ENCODE peak calls at places on chromosomes 6 and 20, in nine cellular contexts. One of them, this sample, is unnamed. For H3K4me1, the result is how much of the 10 kb centered on the place peaks cover.

GRCh38 chr6:109491207-109491938 is 8.4 kb upstream of the ZBTB24 start:
- DNase-seq in uterus: no peak
- DNase-seq in hepatocyte: peak
- DNase-seq in osteoblast: no peak
- DNase-seq in HCT116: no peak
- DNase-seq in psoas muscle: no peak
- DNase-seq in H9: no peak
- DNase-seq in neuronal stem cell: no peak
- DNase-seq in IMR-90: peak
- DNase-seq in this sample: no peak

GRCh38 chr6:33949111-33949510 is 145.3 kb upstream of the MLN start:
- DNase-seq in uterus: no peak
- DNase-seq in hepatocyte: no peak
- DNase-seq in osteoblast: no peak
- DNase-seq in HCT116: no peak
- DNase-seq in psoas muscle: no peak
- DNase-seq in H9: no peak
- DNase-seq in neuronal stem cell: no peak
- DNase-seq in IMR-90: no peak
- DNase-seq in this sample: no peak

GRCh38 chr6:36384095-36384494 is 3.4 kb downstream of the ETV7 start:
- DNase-seq in uterus: no peak
- DNase-seq in hepatocyte: no peak
- DNase-seq in osteoblast: no peak
- DNase-seq in HCT116: no peak
- DNase-seq in psoas muscle: no peak
- DNase-seq in H9: no peak
- DNase-seq in neuronal stem cell: no peak
- DNase-seq in IMR-90: no peak
- DNase-seq in this sample: no peak

GRCh38 chr6:3750324-3751018 is 1.0 kb downstream of the PXDC1 start:
- DNase-seq in uterus: peak
- DNase-seq in hepatocyte: peak
- DNase-seq in osteoblast: peak
- DNase-seq in HCT116: no peak
- DNase-seq in psoas muscle: peak
- DNase-seq in H9: peak
- DNase-seq in neuronal stem cell: peak
- DNase-seq in IMR-90: peak
- DNase-seq in this sample: peak

GRCh38 chr20:41380551-41381262 is 14.1 kb upstream of the EMILIN3 start:
- DNase-seq in uterus: no peak
- DNase-seq in hepatocyte: no peak
- DNase-seq in osteoblast: peak
- DNase-seq in HCT116: no peak
- DNase-seq in psoas muscle: no peak
- DNase-seq in H9: no peak
- DNase-seq in neuronal stem cell: no peak
- DNase-seq in IMR-90: no peak
- DNase-seq in this sample: peak

GRCh38 chr6:153962548-153962947 is 76.5 kb upstream of the OPRM1 start:
- DNase-seq in uterus: no peak
- DNase-seq in hepatocyte: no peak
- DNase-seq in osteoblast: no peak
- DNase-seq in HCT116: no peak
- DNase-seq in psoas muscle: no peak
- DNase-seq in H9: no peak
- DNase-seq in neuronal stem cell: no peak
- DNase-seq in IMR-90: no peak
- DNase-seq in this sample: no peak

GRCh38 chr6:86079938-86080337 is 437.3 kb upstream of the SYNCRIP start:
- DNase-seq in uterus: no peak
- DNase-seq in hepatocyte: no peak
- DNase-seq in osteoblast: no peak
- DNase-seq in HCT116: no peak
- DNase-seq in psoas muscle: no peak
- DNase-seq in H9: no peak
- DNase-seq in neuronal stem cell: no peak
- DNase-seq in IMR-90: no peak
- DNase-seq in this sample: no peak

GRCh38 chr6:130888246-130888645 is 61.0 kb downstream of the SMLR1 start:
- DNase-seq in uterus: no peak
- DNase-seq in hepatocyte: no peak
- DNase-seq in osteoblast: peak
- DNase-seq in HCT116: no peak
- DNase-seq in psoas muscle: no peak
- DNase-seq in H9: no peak
- DNase-seq in neuronal stem cell: no peak
- DNase-seq in IMR-90: no peak
- DNase-seq in this sample: no peak

GRCh38 chr6:15443119-15443518 is 197.2 kb downstream of the JARID2 start:
- DNase-seq in uterus: peak
- DNase-seq in hepatocyte: no peak
- DNase-seq in osteoblast: peak
- DNase-seq in HCT116: no peak
- DNase-seq in psoas muscle: no peak
- DNase-seq in H9: no peak
- DNase-seq in neuronal stem cell: no peak
- DNase-seq in IMR-90: peak
- DNase-seq in this sample: no peak

GRCh38 chr20:51221791-51222408 is 199.0 kb upstream of the KCNG1 start:
- DNase-seq in uterus: no peak
- DNase-seq in hepatocyte: peak
- DNase-seq in osteoblast: no peak
- DNase-seq in HCT116: peak
- DNase-seq in psoas muscle: peak
- DNase-seq in H9: peak
- DNase-seq in neuronal stem cell: no peak
- DNase-seq in IMR-90: peak
- DNase-seq in this sample: peak

GRCh38 chr6:11493979-11494378 is 43.6 kb upstream of the TMEM170B start:
- DNase-seq in uterus: no peak
- DNase-seq in hepatocyte: no peak
- DNase-seq in osteoblast: peak
- DNase-seq in HCT116: no peak
- DNase-seq in psoas muscle: no peak
- DNase-seq in H9: no peak
- DNase-seq in neuronal stem cell: no peak
- DNase-seq in IMR-90: no peak
- DNase-seq in this sample: no peak

GRCh38 chr20:51023617-51024155 is 779 bp upstream of the KCNG1 start:
- DNase-seq in uterus: no peak
- DNase-seq in hepatocyte: no peak
- DNase-seq in osteoblast: no peak
- DNase-seq in HCT116: no peak
- DNase-seq in psoas muscle: no peak
- DNase-seq in H9: no peak
- DNase-seq in neuronal stem cell: no peak
- DNase-seq in IMR-90: no peak
- DNase-seq in this sample: no peak

DNA sequence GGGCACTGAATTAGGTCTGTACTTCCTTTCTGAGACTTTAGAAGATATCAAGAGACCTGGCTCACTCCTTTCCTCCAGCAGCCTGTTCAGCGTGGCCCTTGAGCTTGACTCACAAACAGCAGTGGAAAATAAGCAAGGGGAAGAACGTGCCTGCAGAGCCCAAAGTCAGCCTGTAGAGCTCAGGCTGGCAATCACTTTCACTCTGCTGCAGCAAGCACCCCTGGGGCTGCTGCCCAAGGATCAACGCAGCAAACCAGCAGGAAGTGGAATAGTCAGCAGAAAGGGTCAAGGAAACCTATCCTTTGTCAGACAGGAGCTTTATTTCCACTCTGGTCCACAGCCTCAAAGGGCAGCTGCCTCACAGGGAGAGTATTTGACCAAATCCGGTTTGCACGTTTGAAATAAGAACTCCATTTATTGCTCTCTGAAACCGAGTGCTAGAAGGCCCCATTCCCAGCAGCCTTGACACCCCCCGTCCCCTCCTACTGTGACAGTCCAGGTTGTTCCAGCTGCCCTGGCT is 77.4 kb downstream of the PRDM1 start:
- DNase-seq in uterus: peak
- DNase-seq in hepatocyte: peak
- DNase-seq in osteoblast: peak
- DNase-seq in HCT116: no peak
- DNase-seq in psoas muscle: peak
- DNase-seq in H9: peak
- DNase-seq in neuronal stem cell: no peak
- DNase-seq in IMR-90: peak
- DNase-seq in this sample: peak
- H3K4me1 ChIP-seq in uterus: under half
- H3K4me1 ChIP-seq in hepatocyte: under half
- H3K4me1 ChIP-seq in osteoblast: under half
- H3K4me1 ChIP-seq in HCT116: under half
- H3K4me1 ChIP-seq in psoas muscle: under half
- H3K4me1 ChIP-seq in H9: under half
- H3K4me1 ChIP-seq in neuronal stem cell: under half
- H3K4me1 ChIP-seq in IMR-90: under half
- H3K4me1 ChIP-seq in this sample: under half

DNA sequence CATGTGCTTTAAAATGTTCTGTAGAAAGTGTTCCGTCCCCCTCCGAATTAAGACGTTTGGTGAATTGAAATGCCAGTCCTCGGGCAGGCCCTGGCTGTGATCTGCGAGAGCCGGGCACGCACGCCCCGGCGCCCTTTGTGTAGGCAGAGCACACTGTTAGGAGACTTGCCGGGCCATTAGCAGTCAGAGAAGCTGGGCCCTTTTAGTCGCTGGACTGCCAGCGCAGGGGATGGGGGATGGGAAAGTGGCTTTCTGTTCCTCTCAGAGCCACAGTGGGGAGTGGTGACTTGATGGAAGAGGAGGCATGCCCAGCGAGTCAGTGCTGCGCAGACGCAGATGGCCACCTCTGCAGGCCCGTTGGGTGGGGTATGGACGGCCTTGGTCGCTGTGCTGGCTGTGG is 2.2 kb downstream of the PPP1R3G start:
- DNase-seq in uterus: no peak
- DNase-seq in hepatocyte: no peak
- DNase-seq in osteoblast: no peak
- DNase-seq in HCT116: no peak
- DNase-seq in psoas muscle: peak
- DNase-seq in H9: peak
- DNase-seq in neuronal stem cell: no peak
- DNase-seq in IMR-90: no peak
- DNase-seq in this sample: peak
- H3K4me1 ChIP-seq in uterus: under half
- H3K4me1 ChIP-seq in hepatocyte: under half
- H3K4me1 ChIP-seq in osteoblast: under half
- H3K4me1 ChIP-seq in HCT116: under half
- H3K4me1 ChIP-seq in psoas muscle: under half
- H3K4me1 ChIP-seq in H9: under half
- H3K4me1 ChIP-seq in neuronal stem cell: under half
- H3K4me1 ChIP-seq in IMR-90: under half
- H3K4me1 ChIP-seq in this sample: under half

GRCh38 chr20:19975436-19975799 is 41.7 kb upstream of the NAA20 start:
- DNase-seq in uterus: no peak
- DNase-seq in hepatocyte: no peak
- DNase-seq in osteoblast: no peak
- DNase-seq in HCT116: no peak
- DNase-seq in psoas muscle: no peak
- DNase-seq in H9: no peak
- DNase-seq in neuronal stem cell: no peak
- DNase-seq in IMR-90: peak
- DNase-seq in this sample: peak
- H3K4me1 ChIP-seq in uterus: under half
- H3K4me1 ChIP-seq in hepatocyte: under half
- H3K4me1 ChIP-seq in osteoblast: half or more
- H3K4me1 ChIP-seq in HCT116: under half
- H3K4me1 ChIP-seq in psoas muscle: half or more
- H3K4me1 ChIP-seq in H9: under half
- H3K4me1 ChIP-seq in neuronal stem cell: under half
- H3K4me1 ChIP-seq in IMR-90: under half
- H3K4me1 ChIP-seq in this sample: under half

DNA sequence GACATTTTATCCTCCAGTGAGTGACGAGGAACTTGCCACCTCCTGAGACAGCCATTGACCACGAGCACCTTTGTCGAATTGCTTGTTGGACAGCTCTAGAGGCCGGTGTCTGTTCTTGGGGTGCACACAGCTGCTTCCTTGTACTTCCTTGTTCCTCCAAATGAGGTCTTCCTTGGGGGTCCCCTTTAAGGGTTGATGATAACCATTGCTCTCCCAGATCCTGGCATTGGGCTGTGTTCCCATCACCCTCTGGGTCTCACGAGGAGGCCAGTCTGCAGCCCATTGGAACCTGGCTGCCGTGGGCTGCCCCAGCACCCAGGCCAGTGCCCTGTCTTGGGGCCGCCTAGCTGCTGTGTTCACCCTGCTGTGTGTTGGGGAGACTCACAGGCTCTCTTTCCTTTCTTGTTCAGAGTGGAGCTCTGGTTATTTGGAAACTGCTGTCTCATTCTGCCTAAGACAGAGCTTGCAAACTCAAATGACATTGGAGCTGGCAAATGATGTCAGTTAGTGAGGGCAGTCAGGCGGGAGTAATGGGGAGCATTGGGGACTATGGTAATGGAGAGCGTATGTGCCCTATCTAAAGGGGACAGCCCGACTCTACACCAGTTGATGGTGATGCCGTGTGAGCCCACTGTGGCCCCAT is 25.7 kb downstream of the PPP1R16B start:
- DNase-seq in uterus: no peak
- DNase-seq in hepatocyte: no peak
- DNase-seq in osteoblast: no peak
- DNase-seq in HCT116: no peak
- DNase-seq in psoas muscle: no peak
- DNase-seq in H9: no peak
- DNase-seq in neuronal stem cell: no peak
- DNase-seq in IMR-90: no peak
- DNase-seq in this sample: no peak
- H3K4me1 ChIP-seq in uterus: under half
- H3K4me1 ChIP-seq in hepatocyte: under half
- H3K4me1 ChIP-seq in osteoblast: under half
- H3K4me1 ChIP-seq in HCT116: under half
- H3K4me1 ChIP-seq in psoas muscle: under half
- H3K4me1 ChIP-seq in H9: under half
- H3K4me1 ChIP-seq in neuronal stem cell: under half
- H3K4me1 ChIP-seq in IMR-90: under half
- H3K4me1 ChIP-seq in this sample: under half

DNA sequence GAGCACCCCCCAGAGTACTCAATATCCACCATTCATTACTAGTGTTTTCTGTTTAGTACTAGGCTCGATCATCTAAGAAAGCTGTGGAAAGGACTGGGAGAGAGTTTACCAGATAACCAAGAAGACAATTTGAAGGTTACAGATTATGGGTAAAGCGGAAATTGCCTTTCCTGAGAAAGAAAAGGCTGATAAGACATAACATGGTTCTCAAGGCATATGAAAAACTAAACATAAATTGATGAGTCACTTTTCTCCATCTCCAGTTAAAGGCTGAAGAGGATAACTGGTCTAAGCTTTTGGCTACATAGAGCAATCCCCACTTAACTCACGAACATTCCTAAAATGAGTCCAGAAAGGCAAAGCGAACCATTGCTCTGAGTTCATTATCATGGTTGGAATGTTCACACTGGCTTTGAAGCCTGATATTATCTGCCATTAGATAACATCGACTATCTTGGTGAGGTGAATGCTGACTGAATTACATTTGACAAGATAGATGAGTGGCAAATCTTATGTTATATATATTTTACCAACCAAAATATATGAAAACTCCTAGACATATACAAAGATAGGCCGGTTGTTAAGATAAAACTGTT is 65.8 kb downstream of the BTBD9 start:
- DNase-seq in uterus: no peak
- DNase-seq in hepatocyte: no peak
- DNase-seq in osteoblast: no peak
- DNase-seq in HCT116: no peak
- DNase-seq in psoas muscle: no peak
- DNase-seq in H9: no peak
- DNase-seq in neuronal stem cell: no peak
- DNase-seq in IMR-90: peak
- DNase-seq in this sample: no peak
- H3K4me1 ChIP-seq in uterus: under half
- H3K4me1 ChIP-seq in hepatocyte: under half
- H3K4me1 ChIP-seq in osteoblast: under half
- H3K4me1 ChIP-seq in HCT116: under half
- H3K4me1 ChIP-seq in psoas muscle: under half
- H3K4me1 ChIP-seq in H9: under half
- H3K4me1 ChIP-seq in neuronal stem cell: under half
- H3K4me1 ChIP-seq in IMR-90: under half
- H3K4me1 ChIP-seq in this sample: under half

This sample was measured in mucosa of descending colon.